ENCODE peak calls at places on chromosomes 5 and 9, in eight cellular contexts. R is A549, C is breast epithelium, H is IMR-90, O is uterus, Z is vagina, T is sigmoid colon, D is body of pancreas. F is an unnamed sample.

GRCh38 chr9:98615633-98616032 is 93.1 kb downstream of the GABBR2 start:
- DNase-seq in C (no peak), T (no peak), R (no peak), H (no peak), D (no peak), O (no peak), Z (no peak), F (no peak)

GRCh38 chr5:30401479-30402058 is 791.9 kb upstream of the CDH6 start:
- DNase-seq in H (peak; percentile 48), C (no peak), R (no peak), O (no peak), T (no peak), Z (no peak), D (peak; percentile 57), F (peak; percentile 19)

GRCh38 chr9:134258332-134258731 is 67.9 kb upstream of the RXRA start:
- DNase-seq in O (no peak), Z (no peak), H (no peak), T (no peak), D (no peak), C (no peak), R (no peak), F (no peak)

GRCh38 chr5:177426566-177427210 is at the start of gene GRK6:
- DNase-seq in D (peak; percentile 57), C (no peak), H (no peak), R (peak; percentile 38), T (peak; percentile 81), Z (no peak), O (peak; percentile 57), F (peak; percentile 72)

GRCh38 chr5:37889612-37890317 is 49.9 kb upstream of the GDNF start:
- DNase-seq in H (peak; percentile 88), O (no peak), C (no peak), R (no peak), T (no peak), D (no peak), Z (no peak), F (no peak)

GRCh38 chr9:21110708-21111576 is 30.7 kb downstream of the IFNW1 start:
- DNase-seq in Z (no peak), O (no peak), T (no peak), C (no peak), R (peak; percentile 40), D (no peak), H (peak; percentile 82), F (peak; percentile 85)

GRCh38 chr5:120544043-120544442 is 79.9 kb downstream of the PRR16 start:
- DNase-seq in Z (no peak), D (no peak), O (no peak), C (no peak), H (peak; percentile 30), R (no peak), T (no peak), F (no peak)

GRCh38 chr5:97231025-97231636 is 48.1 kb upstream of the RIOK2 start:
- DNase-seq in Z (no peak), T (peak; percentile 64), H (peak; percentile 86), C (no peak), D (peak; percentile 55), R (peak; percentile 31), O (peak; percentile 20), F (peak; percentile 55)

GRCh38 chr9:85715587-85715986 is 26.2 kb downstream of the AGTPBP1 start:
- DNase-seq in D (no peak), T (no peak), C (no peak), H (no peak), R (no peak), Z (no peak), O (no peak), F (peak; percentile 6)

GRCh38 chr5:54095969-54096368 is 214.4 kb downstream of the ARL15 start:
- DNase-seq in O (no peak), H (no peak), T (no peak), C (no peak), Z (no peak), D (no peak), R (no peak), F (no peak)

GRCh38 chr5:1652873-1653707 is 129.3 kb upstream of the LPCAT1 start:
- DNase-seq in Z (peak; percentile 80), D (no peak), O (no peak), H (no peak), T (no peak), R (no peak), C (no peak), F (no peak)

GRCh38 chr5:106311230-106311629 is 1359.5 kb downstream of the EFNA5 start:
- DNase-seq in Z (no peak), D (no peak), R (no peak), C (no peak), T (no peak), H (peak; percentile 56), O (no peak), F (no peak)

GRCh38 chr9:128026255-128027165 is 40.6 kb downstream of the NAIF1 start:
- DNase-seq in Z (no peak), H (no peak), R (no peak), C (no peak), O (no peak), T (no peak), D (no peak), F (no peak)

GRCh38 chr5:107231191-107231590 is 439.5 kb downstream of the EFNA5 start:
- DNase-seq in H (no peak), T (no peak), C (no peak), R (no peak), Z (no peak), O (no peak), D (no peak), F (no peak)

GRCh38 chr9:113675475-113675941 is 200.6 kb upstream of the ZNF618 start:
- DNase-seq in Z (no peak), D (peak; percentile 36), R (no peak), O (peak; percentile 78), H (peak; percentile 100), T (peak; percentile 85), C (no peak), F (peak; percentile 55)

GRCh38 chr5:178361657-178362445 is 129.2 kb upstream of the PHYKPL start:
- DNase-seq in R (no peak), C (no peak), D (no peak), H (no peak), O (no peak), T (no peak), Z (no peak), F (no peak)

GRCh38 chr9:137173795-137174664 is 2.2 kb upstream of the TMEM210 start:
- DNase-seq in O (no peak), Z (no peak), T (no peak), D (no peak), H (no peak), R (no peak), C (no peak), F (no peak)

GRCh38 chr9:137176302-137177182 is 4.7 kb upstream of the TMEM210 start:
- DNase-seq in O (no peak), T (no peak), D (peak; percentile 62), H (peak; percentile 17), C (no peak), R (peak; percentile 91), Z (no peak), F (peak; percentile 50)

GRCh38 chr9:137172907-137173794 is 1.3 kb upstream of the TMEM210 start:
- DNase-seq in D (no peak), O (no peak), H (no peak), R (no peak), C (peak; percentile 89), Z (no peak), T (no peak), F (no peak)

GRCh38 chr9:137174722-137175293 is 3.0 kb upstream of the TMEM210 start:
- DNase-seq in T (no peak), D (no peak), R (no peak), H (no peak), O (no peak), C (no peak), Z (no peak), F (no peak)

DNA sequence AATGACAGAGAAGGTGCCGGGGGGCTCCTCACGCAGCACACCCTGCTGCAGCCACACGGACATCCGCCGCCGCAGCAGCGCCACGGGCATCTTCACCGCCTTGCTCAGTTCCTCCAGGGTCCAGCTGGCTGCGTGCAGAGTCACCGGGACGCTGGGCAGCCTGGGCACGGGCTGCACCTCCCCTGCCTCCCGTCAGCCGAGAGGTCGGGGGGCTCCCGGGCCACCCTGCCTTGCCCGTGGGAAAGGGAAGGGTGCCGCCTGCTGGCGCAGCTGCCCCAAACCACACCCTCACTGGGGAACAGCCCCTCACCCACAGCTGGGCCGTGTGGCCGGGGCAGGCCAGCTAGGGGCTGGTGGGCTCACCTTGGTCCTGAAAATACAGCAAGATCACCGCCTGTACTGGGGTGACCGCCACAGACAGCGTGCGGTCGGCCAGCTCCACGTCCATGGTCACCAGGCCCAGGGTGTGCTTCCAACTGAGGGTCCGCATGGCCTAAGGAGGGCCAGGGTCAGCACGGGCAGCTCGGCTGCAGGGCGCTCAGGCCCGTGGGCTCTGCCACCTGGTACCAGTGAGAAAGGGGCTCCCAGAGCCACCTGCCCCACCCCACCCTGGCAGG is 3.6 kb upstream of the TMEM210 start:
- DNase-seq in R (no peak), D (no peak), C (no peak), T (no peak), O (no peak), H (no peak), Z (no peak), F (no peak)
- TF ChIP-seq POLR2A in R (no peak), D (no peak), C (no peak), T (no peak), O (no peak), H (no peak), Z (no peak), F (no peak)

GRCh38 chr9:101533334-101534187 is at the start of gene RNF20:
- DNase-seq in D (peak; percentile 100), C (peak; percentile 99), Z (peak; percentile 99), H (peak; percentile 98), O (peak; percentile 98), R (peak; percentile 96), T (peak; percentile 100), F (peak; percentile 99)
- TF ChIP-seq POLR2A in D (peak; percentile 56), C (no peak), Z (no peak), H (no peak), O (peak; percentile 20), R (peak; percentile 53), T (no peak), F (peak; percentile 31)

GRCh38 chr5:32311404-32312193 is 1.1 kb downstream of the MTMR12 start:
- DNase-seq in C (no peak), R (no peak), T (no peak), H (peak; percentile 11), D (peak; percentile 30), O (no peak), Z (no peak), F (peak; percentile 23)

GRCh38 chr5:32309766-32310165 is 3.0 kb downstream of the MTMR12 start:
- DNase-seq in D (no peak), Z (no peak), R (no peak), T (no peak), O (no peak), H (no peak), C (no peak), F (no peak)

GRCh38 chr5:32312682-32313523 is at the start of gene MTMR12:
- DNase-seq in O (peak; percentile 100), R (peak; percentile 99), H (peak; percentile 99), D (peak; percentile 100), Z (peak; percentile 100), C (peak; percentile 99), T (peak; percentile 100), F (peak; percentile 100)

GRCh38 chr5:32314658-32315057 is 1.9 kb upstream of the MTMR12 start:
- DNase-seq in T (no peak), H (no peak), C (no peak), Z (no peak), R (no peak), O (no peak), D (peak; percentile 67), F (no peak)

GRCh38 chr5:32312194-32312681 is 501 bp downstream of the MTMR12 start:
- DNase-seq in D (peak; percentile 83), Z (no peak), R (peak; percentile 47), O (peak; percentile 64), H (peak; percentile 69), T (peak; percentile 93), C (peak; percentile 64), F (peak; percentile 81)
- TF ChIP-seq POLR2A in D (peak; percentile 92), Z (no peak), R (no peak), O (no peak), H (peak; percentile 85), T (peak; percentile 37), C (no peak), F (no peak)

GRCh38 chr9:129139993-129140396 is 28.8 kb downstream of the PTPA start:
- DNase-seq in D (peak; percentile 91), T (peak; percentile 98), C (peak; percentile 91), H (peak; percentile 100), Z (peak; percentile 99), R (peak; percentile 95), O (peak; percentile 91), F (peak; percentile 64)
- TF ChIP-seq POLR2A in D (peak; percentile 87), T (peak; percentile 55), C (peak; percentile 55), H (peak; percentile 86), Z (no peak), R (peak; percentile 45), O (peak; percentile 70), F (no peak)

F was measured in erythroblast.